ENCODE peak calls at places on chromosomes 16 and 17, in five cellular contexts. One of them, this sample, is unnamed.

GRCh38 chr16:84918006-84918909 is 93.1 kb downstream of the ZDHHC7 start:
- DNase-seq in lower leg skin: no peak
- DNase-seq in kidney epithelial cell: no peak
- DNase-seq in NCI-H1092: no peak
- DNase-seq in CD8-positive, alpha-beta memory T cell: no peak
- DNase-seq in this sample: no peak

GRCh38 chr17:28882154-28882895 is 15.2 kb downstream of the FLOT2 start:
- DNase-seq in lower leg skin: no peak
- DNase-seq in kidney epithelial cell: no peak
- DNase-seq in NCI-H1092: no peak
- DNase-seq in CD8-positive, alpha-beta memory T cell: no peak
- DNase-seq in this sample: no peak

GRCh38 chr17:71460943-71461342 is 659.9 kb upstream of the SOX9 start:
- DNase-seq in lower leg skin: no peak
- DNase-seq in kidney epithelial cell: no peak
- DNase-seq in NCI-H1092: no peak
- DNase-seq in CD8-positive, alpha-beta memory T cell: no peak
- DNase-seq in this sample: peak; percentile 62

GRCh38 chr17:37608369-37609169 is 649 bp downstream of the SYNRG start:
- DNase-seq in lower leg skin: no peak
- DNase-seq in kidney epithelial cell: no peak
- DNase-seq in NCI-H1092: peak; percentile 63
- DNase-seq in CD8-positive, alpha-beta memory T cell: no peak
- DNase-seq in this sample: peak; percentile 61

GRCh38 chr17:42792545-42792944 is 6.0 kb downstream of the COA3 start:
- DNase-seq in lower leg skin: no peak
- DNase-seq in kidney epithelial cell: no peak
- DNase-seq in NCI-H1092: no peak
- DNase-seq in CD8-positive, alpha-beta memory T cell: no peak
- DNase-seq in this sample: no peak

GRCh38 chr16:84087461-84088151 is 29.1 kb downstream of the MBTPS1 start:
- DNase-seq in lower leg skin: no peak
- DNase-seq in kidney epithelial cell: no peak
- DNase-seq in NCI-H1092: no peak
- DNase-seq in CD8-positive, alpha-beta memory T cell: no peak
- DNase-seq in this sample: no peak

GRCh38 chr16:25027781-25028180 is 12.6 kb upstream of the ARHGAP17 start:
- DNase-seq in lower leg skin: no peak
- DNase-seq in kidney epithelial cell: no peak
- DNase-seq in NCI-H1092: no peak
- DNase-seq in CD8-positive, alpha-beta memory T cell: no peak
- DNase-seq in this sample: no peak

GRCh38 chr17:44941712-44942331 is 5.8 kb downstream of the KIF18B start:
- DNase-seq in lower leg skin: no peak
- DNase-seq in kidney epithelial cell: no peak
- DNase-seq in NCI-H1092: no peak
- DNase-seq in CD8-positive, alpha-beta memory T cell: no peak
- DNase-seq in this sample: no peak

GRCh38 chr17:77526728-77527355 is 386.1 kb downstream of the SEC14L1 start:
- DNase-seq in lower leg skin: no peak
- DNase-seq in kidney epithelial cell: no peak
- DNase-seq in NCI-H1092: no peak
- DNase-seq in CD8-positive, alpha-beta memory T cell: no peak
- DNase-seq in this sample: no peak

GRCh38 chr16:57614546-57615343 is 13.7 kb upstream of the ADGRG1 start:
- DNase-seq in lower leg skin: peak; percentile 83
- DNase-seq in kidney epithelial cell: no peak
- DNase-seq in NCI-H1092: no peak
- DNase-seq in CD8-positive, alpha-beta memory T cell: no peak
- DNase-seq in this sample: no peak

GRCh38 chr17:69060835-69061234 is at the start of gene ABCA9:
- DNase-seq in lower leg skin: no peak
- DNase-seq in kidney epithelial cell: peak; percentile 35
- DNase-seq in NCI-H1092: no peak
- DNase-seq in CD8-positive, alpha-beta memory T cell: no peak
- DNase-seq in this sample: no peak

GRCh38 chr16:2278272-2278608 is 10.3 kb upstream of the RNPS1 start:
- DNase-seq in lower leg skin: no peak
- DNase-seq in kidney epithelial cell: no peak
- DNase-seq in NCI-H1092: no peak
- DNase-seq in CD8-positive, alpha-beta memory T cell: no peak
- DNase-seq in this sample: no peak